ENCODE peak calls at places on chromosomes 7 and 10, in four cellular contexts. V is cardiac fibroblast; Y is CD8-positive, alpha-beta memory T cell; L is SJSA1. R is an unnamed sample.

GRCh38 chr7:371779-372545 is 82.0 kb downstream of the FOXL3 start:
- DNase-seq in V (no peak), L (no peak), Y (no peak), R (no peak)

GRCh38 chr7:47292832-47293309 is 289.0 kb downstream of the TNS3 start:
- DNase-seq in V (no peak), Y (no peak), L (no peak), R (no peak)

GRCh38 chr7:2607122-2607912 is 24.5 kb upstream of the TTYH3 start:
- DNase-seq in Y (no peak), L (no peak), V (peak), R (no peak)

GRCh38 chr7:108178393-108178792 is 48.2 kb upstream of the LAMB4 start:
- DNase-seq in Y (no peak), V (no peak), L (no peak), R (no peak)

GRCh38 chr10:81843042-81843441 is 32.0 kb upstream of the NRG3 start:
- DNase-seq in V (peak), L (no peak), Y (no peak), R (no peak)

GRCh38 chr10:47336387-47337134 is 11.6 kb upstream of the RBP3 start:
- DNase-seq in Y (no peak), L (peak), V (no peak), R (no peak)

GRCh38 chr7:85796956-85797355 is 610.1 kb upstream of the SEMA3D start:
- DNase-seq in V (no peak), Y (no peak), L (no peak), R (no peak)

GRCh38 chr7:55534262-55534915 is 37.9 kb downstream of the VOPP1 start:
- DNase-seq in V (peak), L (peak), Y (peak), R (peak)

GRCh38 chr7:64876792-64877713 is 26.0 kb upstream of the ZNF273 start:
- DNase-seq in V (peak), L (no peak), Y (peak), R (no peak)

GRCh38 chr10:5508786-5509185 is 9.4 kb upstream of the CALML5 start:
- DNase-seq in V (no peak), Y (no peak), L (no peak), R (no peak)

GRCh38 chr10:4835494-4835918 is 9.5 kb downstream of the AKR1E2 start:
- DNase-seq in L (no peak), V (no peak), Y (no peak), R (no peak)

GRCh38 chr7:128352138-128352537 is 8.4 kb upstream of the RBM28 start:
- DNase-seq in V (peak), L (no peak), Y (no peak), R (no peak)

GRCh38 chr7:139598642-139599041 is 75.2 kb downstream of the CLEC2L start:
- DNase-seq in Y (no peak), V (peak), L (no peak), R (no peak)

GRCh38 chr7:141593134-141593533 is 41.9 kb downstream of the AGK start:
- DNase-seq in V (peak), L (peak), Y (no peak), R (peak)

GRCh38 chr7:155804431-155804831 is 7.8 kb downstream of the SHH start:
- DNase-seq in V (no peak), Y (no peak), L (no peak), R (no peak)

GRCh38 chr10:15744217-15744865 is 24.6 kb upstream of the ITGA8 start:
- DNase-seq in V (peak), L (peak), Y (no peak), R (no peak)

GRCh38 chr7:139714163-139714901 is 63.5 kb downstream of the HIPK2 start:
- DNase-seq in V (no peak), L (no peak), Y (no peak), R (no peak)

GRCh38 chr10:93039721-93040120 is 20.9 kb upstream of the CYP26C1 start:
- DNase-seq in L (peak), V (peak), Y (no peak), R (no peak)

GRCh38 chr7:55473935-55474334 is 98.4 kb downstream of the VOPP1 start:
- DNase-seq in Y (no peak), V (no peak), L (no peak), R (no peak)

GRCh38 chr10:97459933-97460332 is 14.0 kb downstream of the ZDHHC16 start:
- DNase-seq in V (no peak), L (no peak), Y (no peak), R (no peak)

GRCh38 chr7:18693401-18693800 is 197.9 kb downstream of the HDAC9 start:
- DNase-seq in V (peak), Y (no peak), L (peak), R (peak)

GRCh38 chr7:39754326-39755120 is 131.2 kb downstream of the RALA start:
- DNase-seq in V (peak), L (peak), Y (no peak), R (peak)

GRCh38 chr10:132326925-132327324 is 5.1 kb upstream of the LRRC27 start:
- DNase-seq in Y (no peak), V (no peak), L (no peak), R (no peak)

GRCh38 chr10:89793649-89794254 is 92.4 kb downstream of the KIF20B start:
- DNase-seq in L (peak), Y (peak), V (peak), R (peak)

GRCh38 chr10:60384006-60384405 is 5.7 kb downstream of the ANK3 start:
- DNase-seq in Y (no peak), L (no peak), V (peak), R (peak)

GRCh38 chr7:1673581-1674102 is 3.6 kb downstream of the ELFN1 start:
- DNase-seq in L (no peak), V (no peak), Y (no peak), R (no peak)

GRCh38 chr10:91610444-91610843 is 22.4 kb downstream of the PPP1R3C start:
- DNase-seq in Y (no peak), L (peak), V (peak), R (no peak)

GRCh38 chr7:138564365-138564764 is 104.3 kb downstream of the TRIM24 start:
- DNase-seq in Y (no peak), L (no peak), V (no peak), R (no peak)

GRCh38 chr7:120856621-120857352 is 1.2 kb downstream of the TSPAN12 start:
- DNase-seq in L (peak), V (peak), Y (no peak), R (no peak)

GRCh38 chr7:44631458-44632115 is 25.2 kb downstream of the OGDH start:
- DNase-seq in Y (peak), V (no peak), L (peak), R (no peak)

GRCh38 chr7:71239517-71239916 is 107.6 kb downstream of the GALNT17 start:
- DNase-seq in V (no peak), Y (no peak), L (no peak), R (no peak)

GRCh38 chr7:107041097-107041496 is 3.4 kb upstream of the PRKAR2B start:
- DNase-seq in L (no peak), Y (no peak), V (no peak), R (no peak)

GRCh38 chr10:17024461-17024860 is 105.2 kb downstream of the CUBN start:
- DNase-seq in Y (no peak), L (no peak), V (no peak), R (no peak)

DNA sequence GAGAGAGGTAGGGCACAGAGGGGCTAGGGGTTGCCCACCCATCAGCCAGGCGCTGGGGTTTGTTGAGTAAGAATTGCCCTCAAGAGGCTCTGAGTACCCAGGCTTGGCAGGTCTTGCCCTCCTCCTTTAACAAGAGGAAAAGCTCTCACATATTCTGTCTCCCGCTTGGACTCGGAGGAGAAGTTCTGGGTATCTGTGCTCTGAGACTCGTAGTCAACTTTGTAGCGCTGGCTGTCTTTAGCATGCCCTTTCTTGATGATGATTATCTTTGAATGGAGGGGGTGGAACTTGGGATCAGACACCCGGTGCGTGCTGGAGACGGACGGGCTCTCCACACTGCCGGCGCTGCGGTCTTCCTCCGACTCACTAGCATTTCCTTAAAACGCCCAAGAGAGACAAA is 4.0 kb downstream of the IGFBP3 start:
- DNase-seq in Y (no peak), V (no peak), L (no peak), R (no peak)
- H3K4me3 ChIP-seq in Y (no peak), V (no peak), L (no peak), R (no peak)

GRCh38 chr7:34036069-34036920 is 131.0 kb downstream of the BMPER start:
- DNase-seq in Y (no peak), V (peak), L (peak), R (no peak)
- H3K4me3 ChIP-seq in Y (no peak), V (no peak), L (no peak), R (no peak)

GRCh38 chr7:149317986-149318672 is 56.1 kb downstream of the ZNF783 start:
- DNase-seq in Y (no peak), L (no peak), V (no peak), R (no peak)

GRCh38 chr7:149316606-149317005 is 54.6 kb downstream of the ZNF783 start:
- DNase-seq in Y (no peak), L (no peak), V (no peak), R (no peak)

GRCh38 chr7:149310113-149310836 is 48.3 kb downstream of the ZNF783 start:
- DNase-seq in Y (no peak), V (peak), L (peak), R (peak)

GRCh38 chr7:149310990-149311573 is 49.1 kb downstream of the ZNF783 start:
- DNase-seq in L (no peak), Y (no peak), V (no peak), R (no peak)

GRCh38 chr7:149313981-149314380 is 52.0 kb downstream of the ZNF783 start:
- DNase-seq in Y (no peak), V (no peak), L (no peak), R (no peak)
- H3K4me3 ChIP-seq in Y (no peak), V (no peak), L (no peak), R (no peak)

DNA sequence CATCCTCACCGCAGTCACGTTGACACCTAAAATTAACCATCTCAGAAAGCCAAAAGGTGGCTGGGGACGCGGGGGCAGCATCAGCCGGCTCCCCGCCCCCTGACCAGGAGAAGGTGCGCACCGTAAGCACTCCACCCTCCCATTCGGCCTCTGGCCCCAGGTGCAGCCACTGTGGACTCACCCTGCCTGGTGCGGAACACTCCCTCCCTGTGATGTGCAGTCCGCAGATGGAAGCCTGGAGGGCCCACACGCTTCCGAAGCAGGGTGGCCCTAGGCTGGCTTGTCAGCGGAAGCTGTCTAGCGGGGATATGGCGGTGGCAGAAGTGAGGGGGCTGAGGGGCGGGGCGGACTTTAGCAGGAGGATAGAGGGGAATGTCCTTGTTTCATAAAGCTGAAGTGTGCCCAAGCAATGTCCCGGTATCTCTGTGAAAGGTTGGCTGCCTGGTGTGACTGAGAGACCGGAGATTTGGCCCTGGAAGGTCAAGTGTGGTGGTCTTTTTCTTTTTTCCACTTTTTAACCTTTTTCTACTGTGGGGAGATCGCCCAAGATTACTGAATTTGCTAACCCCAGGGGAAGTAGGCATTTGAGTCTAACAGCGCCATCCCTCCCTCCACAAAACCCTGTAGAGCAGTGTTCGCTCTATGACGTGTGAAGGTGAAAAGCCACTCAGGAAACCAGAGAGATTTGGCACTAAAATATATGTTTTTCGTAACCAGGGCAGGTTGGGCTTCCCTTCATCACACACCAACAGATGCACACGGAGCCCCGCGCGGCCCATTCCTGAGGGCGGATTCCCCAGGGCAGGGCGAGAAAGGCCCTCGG is 74.7 kb downstream of the CXCL12 start:
- DNase-seq in L (no peak), V (no peak), Y (no peak), R (no peak)
- H3K4me3 ChIP-seq in L (no peak), V (no peak), Y (no peak), R (peak)